ENCODE peak calls at places on chromosomes 7 and 10, in eight cellular contexts. A is foreskin fibroblast, F is WTC11, E is AG10803, N is brain microvascular endothelial cell, Y is endothelial cell, H is transverse colon, P is stomach. Z is an unnamed sample.

GRCh38 chr10:132511692-132512442 is 25.7 kb upstream of the INPP5A start:
- DNase-seq in Y (no peak), E (no peak), F (no peak), P (no peak), H (peak), N (no peak), A (no peak), Z (no peak)

GRCh38 chr10:103576862-103577261 is 83.4 kb downstream of the NEURL1 start:
- DNase-seq in F (no peak), N (no peak), Y (no peak), P (peak), H (no peak), E (no peak), A (no peak), Z (no peak)

GRCh38 chr7:28711096-28711495 is 247.0 kb downstream of the TRIL start:
- DNase-seq in Y (no peak), A (no peak), E (no peak), P (no peak), F (no peak), H (no peak), N (no peak), Z (no peak)

GRCh38 chr7:55254596-55255500 is 110.3 kb upstream of the LANCL2 start:
- DNase-seq in P (peak), Y (peak), F (peak), H (peak), E (peak), N (peak), A (peak), Z (peak)

GRCh38 chr7:135684699-135685098 is 22.4 kb downstream of the STMP1 start:
- DNase-seq in E (no peak), F (no peak), P (no peak), A (no peak), Y (no peak), H (no peak), N (no peak), Z (no peak)

GRCh38 chr10:33808475-33808874 is 474.0 kb upstream of the NRP1 start:
- DNase-seq in A (peak), N (peak), P (no peak), F (no peak), H (no peak), Y (no peak), E (peak), Z (peak)

GRCh38 chr10:71234970-71235681 is 22.8 kb downstream of the UNC5B start:
- DNase-seq in H (no peak), A (peak), N (peak), E (peak), P (no peak), Y (no peak), F (no peak), Z (peak)

GRCh38 chr7:96591900-96592676 is 117.6 kb downstream of the SEM1 start:
- DNase-seq in A (no peak), F (no peak), N (no peak), P (no peak), H (no peak), Y (no peak), E (no peak), Z (no peak)

GRCh38 chr7:90599892-90600555 is 3.9 kb downstream of the CDK14 start:
- DNase-seq in E (no peak), N (no peak), P (no peak), A (no peak), H (no peak), F (no peak), Y (no peak), Z (no peak)

GRCh38 chr7:155463114-155463811 is 5.3 kb downstream of the EN2 start:
- DNase-seq in A (no peak), Y (no peak), E (no peak), N (no peak), H (no peak), F (no peak), P (no peak), Z (no peak)

GRCh38 chr7:106462365-106462859 is 177.6 kb upstream of the NAMPT start:
- DNase-seq in H (no peak), F (no peak), A (peak), P (no peak), E (peak), N (peak), Y (no peak), Z (no peak)
- TF ChIP-seq CTCF in H (peak), F (no peak), A (peak), P (peak), E (peak), N (peak), Y (peak), Z (peak)

GRCh38 chr7:124101173-124101768 is 68.4 kb upstream of the TMEM229A start:
- DNase-seq in E (no peak), F (peak), A (no peak), N (no peak), H (no peak), P (peak), Y (peak), Z (no peak)
- TF ChIP-seq CTCF in E (no peak), F (peak), A (peak), N (peak), H (peak), P (peak), Y (peak), Z (peak)

GRCh38 chr7:7180725-7181428 is 1.5 kb upstream of the C1GALT1 start:
- DNase-seq in Y (peak), H (peak), N (no peak), A (no peak), F (no peak), P (no peak), E (no peak), Z (no peak)

GRCh38 chr7:7181519-7182155 is 707 bp upstream of the C1GALT1 start:
- DNase-seq in P (peak), E (peak), H (peak), F (peak), N (no peak), Y (peak), A (peak), Z (no peak)

GRCh38 chr7:7183061-7183832 is 903 bp downstream of the C1GALT1 start:
- DNase-seq in E (peak), P (peak), F (peak), A (peak), Y (no peak), N (peak), H (peak), Z (peak)

GRCh38 chr7:7183833-7184463 is 1.6 kb downstream of the C1GALT1 start:
- DNase-seq in P (no peak), A (no peak), H (no peak), N (no peak), Y (no peak), E (peak), F (no peak), Z (no peak)

GRCh38 chr7:7182156-7183060 is at the start of gene C1GALT1:
- DNase-seq in P (peak), A (peak), Y (peak), N (peak), H (peak), F (peak), E (peak), Z (peak)
- TF ChIP-seq CTCF in P (peak), A (peak), Y (peak), N (peak), H (peak), F (no peak), E (peak), Z (peak)

DNA sequence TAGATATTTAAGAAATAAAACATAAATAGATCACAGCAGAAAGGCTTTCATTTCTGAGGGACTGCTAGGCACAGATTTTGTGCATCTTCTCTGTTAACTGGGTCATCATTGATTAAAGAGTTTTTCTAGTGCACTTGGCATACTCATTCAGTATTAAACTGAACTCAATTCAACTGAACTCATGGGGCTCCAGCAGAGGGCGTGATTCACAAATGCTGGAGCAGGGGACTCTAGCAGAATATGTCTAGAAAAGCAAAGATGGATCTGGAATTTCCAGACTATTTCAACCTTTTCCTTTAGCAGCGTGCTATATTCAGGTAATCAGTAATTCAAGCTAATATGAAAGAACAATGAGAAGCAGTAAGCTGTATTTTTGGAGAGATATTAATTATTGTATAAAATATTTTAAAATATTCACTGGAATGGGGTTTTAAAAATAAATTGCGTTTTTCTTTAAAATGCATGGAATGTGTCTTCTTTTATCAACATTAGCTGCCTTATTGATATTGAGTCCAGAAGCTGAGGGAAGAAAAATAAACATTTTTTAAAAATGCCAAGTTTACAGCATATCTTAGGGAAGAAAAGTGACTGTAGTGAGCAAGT is 296.8 kb upstream of the CACNA2D1 start:
- DNase-seq in F (peak), H (peak), E (peak), Y (peak), A (peak), P (peak), N (peak), Z (peak)
- TF ChIP-seq CTCF in F (peak), H (peak), E (peak), Y (peak), A (peak), P (peak), N (peak), Z (peak)

GRCh38 chr10:6781133-6781770 is 201.2 kb upstream of the PRKCQ start:
- DNase-seq in A (no peak), E (no peak), N (no peak), F (no peak), H (no peak), P (no peak), Y (no peak), Z (no peak)

GRCh38 chr10:6788191-6788590 is 208.1 kb upstream of the PRKCQ start:
- DNase-seq in E (peak), P (no peak), H (no peak), A (no peak), Y (no peak), N (no peak), F (no peak), Z (no peak)

GRCh38 chr10:6782378-6782777 is 202.3 kb upstream of the PRKCQ start:
- DNase-seq in N (no peak), H (no peak), P (no peak), Y (no peak), F (no peak), E (no peak), A (no peak), Z (no peak)

GRCh38 chr10:6787684-6788083 is 207.6 kb upstream of the PRKCQ start:
- DNase-seq in F (no peak), P (no peak), E (no peak), H (no peak), Y (no peak), N (no peak), A (no peak), Z (no peak)

DNA sequence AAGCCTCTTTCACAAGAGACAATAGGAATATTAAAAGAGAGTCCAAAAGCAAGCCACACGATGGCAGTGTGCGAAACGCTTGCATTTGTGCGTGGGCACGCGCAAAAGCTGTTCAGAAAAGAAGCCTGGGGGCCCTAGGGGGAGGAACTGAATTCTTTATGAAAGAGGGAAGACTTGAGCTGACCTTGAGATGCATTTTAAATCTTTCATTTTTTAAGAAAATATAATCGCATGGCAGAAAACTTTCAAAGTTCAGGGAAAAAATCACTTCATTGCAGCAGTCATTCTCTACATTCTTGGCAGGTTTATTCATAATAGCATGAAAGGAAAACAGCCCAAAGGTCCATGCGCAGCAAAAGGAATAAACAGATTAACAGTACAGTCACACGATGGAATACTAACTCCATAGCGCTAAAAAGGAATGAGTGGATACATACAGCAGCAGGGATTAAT is 206.5 kb upstream of the PRKCQ start:
- DNase-seq in A (peak), F (no peak), H (no peak), P (no peak), E (peak), N (peak), Y (no peak), Z (peak)
- TF ChIP-seq CTCF in A (peak), F (no peak), H (no peak), P (no peak), E (peak), N (peak), Y (no peak), Z (peak)